ENCODE peak calls at places on chromosomes 4 and X, in ten cellular contexts. R is mucosa of descending colon, I is MM.1S, U is fibroblast of lung, Y is right atrium auricular region, X is right lobe of liver, D is HepG2, M is tibial nerve, P is colonic mucosa, V is upper lobe of right lung. S is an unnamed sample.

GRCh38 chrX:12951590-12951965 is 23.3 kb upstream of the TMSB4X start:
- DNase-seq in V (no peak), Y (no peak), U (no peak), P (no peak), R (no peak), D (no peak), M (no peak), I (no peak), X (no peak), S (no peak)

GRCh38 chr4:36189511-36190226 is 54.6 kb downstream of the ARAP2 start:
- DNase-seq in X (no peak), U (no peak), V (no peak), P (no peak), D (no peak), R (peak; percentile 8), I (peak; percentile 26), Y (no peak), M (no peak), S (peak; percentile 19)

GRCh38 chr4:163505374-163505773 is 10.9 kb downstream of the TMA16 start:
- DNase-seq in P (no peak), D (no peak), V (no peak), R (no peak), X (no peak), I (no peak), U (no peak), Y (no peak), M (no peak), S (peak; percentile 75)

GRCh38 chr4:169383724-169384123 is 113.0 kb upstream of the SH3RF1 start:
- DNase-seq in V (no peak), U (peak; percentile 99), D (no peak), X (no peak), Y (no peak), M (no peak), R (no peak), P (no peak), I (no peak), S (peak; percentile 85)

GRCh38 chr4:5888706-5889696 is 3.9 kb downstream of the CRMP1 start:
- DNase-seq in V (no peak), P (no peak), Y (no peak), R (no peak), I (no peak), M (no peak), D (no peak), X (no peak), U (no peak), S (no peak)

GRCh38 chr4:75844151-75844662 is 58.0 kb downstream of the PPEF2 start:
- DNase-seq in X (no peak), M (no peak), U (peak; percentile 92), Y (no peak), V (no peak), R (no peak), D (peak; percentile 76), I (no peak), P (no peak), S (peak; percentile 96)

GRCh38 chr4:107153228-107153627 is 117.1 kb upstream of the DKK2 start:
- DNase-seq in I (no peak), D (peak; percentile 11), R (peak; percentile 68), P (peak; percentile 53), X (no peak), M (no peak), U (peak; percentile 9), Y (no peak), V (no peak), S (peak; percentile 34)

GRCh38 chr4:26821677-26822503 is 38.8 kb upstream of the STIM2 start:
- DNase-seq in P (peak; percentile 23), U (no peak), I (no peak), D (peak; percentile 95), Y (no peak), R (peak; percentile 24), X (no peak), V (no peak), M (no peak), S (no peak)

GRCh38 chr4:20538922-20539321 is 161.3 kb upstream of the PACRGL start:
- DNase-seq in M (no peak), Y (no peak), I (no peak), D (peak; percentile 47), P (no peak), X (no peak), R (no peak), U (no peak), V (no peak), S (no peak)

GRCh38 chrX:115582871-115583729 is 22.1 kb downstream of the PLS3 start:
- DNase-seq in P (no peak), V (peak; percentile 64), X (no peak), D (no peak), Y (no peak), M (no peak), R (no peak), U (peak; percentile 62), I (no peak), S (peak; percentile 52)

GRCh38 chr4:113435893-113436292 is 325.6 kb downstream of the CAMK2D start:
- DNase-seq in P (peak; percentile 24), I (no peak), X (no peak), M (peak; percentile 23), V (no peak), U (peak; percentile 83), R (peak; percentile 16), Y (peak; percentile 83), D (no peak), S (peak; percentile 92)

GRCh38 chr4:170097681-170098080 is 7.9 kb upstream of the AADAT start:
- DNase-seq in P (no peak), M (no peak), X (no peak), I (no peak), D (no peak), Y (no peak), V (no peak), R (no peak), U (no peak), S (no peak)

GRCh38 chr4:56086073-56086521 is 137.4 kb downstream of the CEP135 start:
- DNase-seq in P (no peak), D (no peak), M (no peak), R (no peak), X (no peak), I (no peak), V (no peak), U (no peak), Y (no peak), S (peak; percentile 47)

GRCh38 chr4:140353836-140354235 is 19.6 kb upstream of the SCOC start:
- DNase-seq in P (no peak), M (no peak), U (no peak), X (no peak), R (no peak), I (no peak), Y (no peak), V (no peak), D (no peak), S (no peak)

GRCh38 chr4:184300816-184301215 is 83.1 kb upstream of the ENPP6 start:
- DNase-seq in U (no peak), Y (peak; percentile 9), R (no peak), V (no peak), M (no peak), X (no peak), D (no peak), P (no peak), I (no peak), S (no peak)

GRCh38 chr4:98928505-98929340 is at the start of gene EIF4E:
- DNase-seq in R (peak; percentile 97), Y (peak; percentile 99), P (peak; percentile 97), U (peak; percentile 99), M (peak; percentile 94), X (peak; percentile 99), D (peak; percentile 98), I (peak; percentile 100), V (peak; percentile 99), S (peak; percentile 100)

GRCh38 chr4:53622739-53623151 is 31.5 kb upstream of the LNX1 start:
- DNase-seq in Y (no peak), R (no peak), I (no peak), U (peak; percentile 80), D (no peak), X (no peak), P (no peak), M (no peak), V (no peak), S (peak; percentile 74)

GRCh38 chr4:106766519-106766918 is 269.6 kb downstream of the DKK2 start:
- DNase-seq in D (no peak), R (no peak), X (no peak), V (no peak), M (no peak), U (no peak), P (no peak), I (no peak), Y (no peak), S (peak; percentile 55)

GRCh38 chr4:137601924-137602323 is 69.6 kb upstream of the PCDH18 start:
- DNase-seq in Y (no peak), X (no peak), R (no peak), V (no peak), I (no peak), P (no peak), U (no peak), D (no peak), M (no peak), S (peak; percentile 31)

GRCh38 chrX:10157545-10157944 is 770 bp downstream of the CLCN4 start:
- DNase-seq in U (peak; percentile 30), X (no peak), V (no peak), M (no peak), R (no peak), P (no peak), D (no peak), Y (no peak), I (no peak), S (peak; percentile 60)
- H3K4me3 ChIP-seq in U (peak overlapping the region; percentile 55), X (peak overlapping the region; percentile 37), V (peak overlapping the region; percentile 45), M (no peak overlapping the region), R (no peak overlapping the region), P (no peak overlapping the region), D (peak overlapping the region; percentile 60), Y (peak overlapping the region; percentile 30), I (peak overlapping the region; percentile 50), S (peak overlapping the region; percentile 58)

GRCh38 chrX:23902419-23902818 is 5.3 kb downstream of the APOO start:
- DNase-seq in M (no peak), I (peak; percentile 14), P (no peak), D (peak; percentile 50), X (no peak), U (peak; percentile 80), V (no peak), R (no peak), Y (no peak), S (peak; percentile 77)
- TF ChIP-seq CTCF in M (peak; percentile 66), I (peak; percentile 44), P (peak; percentile 23), D (peak; percentile 63), X (peak; percentile 74), U (peak; percentile 33), V (peak; percentile 46), R (no peak), Y (peak; percentile 44), S (peak; percentile 41)

GRCh38 chrX:3518870-3519269 is 172.4 kb upstream of the MXRA5 start:
- DNase-seq in R (peak; percentile 10), M (no peak), D (peak; percentile 2), U (peak; percentile 44), V (no peak), X (no peak), P (peak; percentile 20), I (no peak), Y (peak; percentile 80), S (peak; percentile 70)
- H3K4me3 ChIP-seq in R (no peak overlapping the region), M (no peak overlapping the region), D (no peak overlapping the region), U (no peak overlapping the region), V (no peak overlapping the region), X (no peak overlapping the region), P (no peak overlapping the region), I (no peak overlapping the region), Y (no peak overlapping the region), S (no peak overlapping the region)

GRCh38 chr4:67499799-67500198 is 45.5 kb downstream of the CENPC start:
- DNase-seq in Y (no peak), M (no peak), D (no peak), I (no peak), V (no peak), P (no peak), U (no peak), X (no peak), R (no peak), S (no peak)
- TF ChIP-seq CTCF in Y (no peak), M (no peak), D (no peak), I (no peak), V (no peak), P (no peak), U (no peak), X (no peak), R (no peak), S (no peak)

GRCh38 chr4:125317526-125317880 is 2.7 kb downstream of the FAT4 start:
- DNase-seq in I (peak; percentile 37), R (peak; percentile 38), V (no peak), U (peak; percentile 63), X (no peak), Y (peak; percentile 76), D (no peak), P (peak; percentile 22), M (peak; percentile 25), S (peak; percentile 62)
- H3K4me3 ChIP-seq in I (peak overlapping the region; percentile 41), R (no peak overlapping the region), V (peak overlapping the region; percentile 75), U (peak overlapping the region; percentile 91), X (peak overlapping the region; percentile 70), Y (peak overlapping the region; percentile 76), D (no peak overlapping the region), P (peak overlapping the region; percentile 62), M (peak overlapping the region; percentile 75), S (peak overlapping the region; percentile 94)